ENCODE peak calls at places on chromosomes 6 and 20, in ten cellular contexts. D is lower leg skin, A is colonic mucosa, W is cardiac fibroblast, H is fibroblast of lung, S is fibroblast of mammary gland, T is breast epithelium, X is thyroid gland, F is mesendoderm, L is tibial artery. E is an unnamed sample.

GRCh38 chr20:22490287-22491187 is 93.8 kb downstream of the FOXA2 start:
- DNase-seq in D (no peak), A (peak; percentile 92), W (no peak), H (no peak), S (peak; percentile 2), T (no peak), X (peak; percentile 78), F (peak; percentile 77), L (no peak), E (no peak)

GRCh38 chr6:91678679-91679078 is 1091.8 kb upstream of the MAP3K7 start:
- DNase-seq in D (no peak), A (no peak), W (no peak), H (no peak), S (no peak), T (no peak), X (no peak), F (no peak), L (no peak), E (no peak)

GRCh38 chr6:52013035-52013434 is 74.4 kb downstream of the PKHD1 start:
- DNase-seq in D (no peak), A (no peak), W (no peak), H (no peak), S (peak; percentile 8), T (peak; percentile 20), X (no peak), F (no peak), L (peak; percentile 70), E (no peak)

GRCh38 chr20:10922941-10923340 is 249.1 kb upstream of the JAG1 start:
- DNase-seq in D (no peak), A (no peak), W (peak; percentile 87), H (peak; percentile 96), S (peak; percentile 91), T (no peak), X (no peak), F (peak; percentile 19), L (no peak), E (no peak)

GRCh38 chr6:130713144-130713543 is 114.1 kb upstream of the SMLR1 start:
- DNase-seq in D (no peak), A (no peak), W (no peak), H (no peak), S (no peak), T (no peak), X (no peak), F (peak; percentile 93), L (no peak), E (no peak)

GRCh38 chr20:63898882-63899558 is 4.1 kb downstream of the DNAJC5 start:
- DNase-seq in D (no peak), A (no peak), W (no peak), H (no peak), S (no peak), T (no peak), X (no peak), F (no peak), L (no peak), E (no peak)

GRCh38 chr6:6007311-6008113 is 787 bp upstream of the NRN1 start:
- DNase-seq in D (no peak), A (no peak), W (no peak), H (no peak), S (peak; percentile 36), T (no peak), X (no peak), F (peak; percentile 78), L (peak; percentile 73), E (peak; percentile 68)

GRCh38 chr20:48803522-48804053 is 24.2 kb downstream of the PREX1 start:
- DNase-seq in D (no peak), A (no peak), W (no peak), H (no peak), S (no peak), T (no peak), X (no peak), F (no peak), L (no peak), E (no peak)

GRCh38 chr6:123027392-123027791 is 31.4 kb downstream of the CLVS2 start:
- DNase-seq in D (no peak), A (no peak), W (no peak), H (no peak), S (no peak), T (no peak), X (no peak), F (no peak), L (no peak), E (no peak)

GRCh38 chr6:56292505-56293181 is 45.3 kb upstream of the COL21A1 start:
- DNase-seq in D (no peak), A (peak; percentile 35), W (peak; percentile 86), H (peak; percentile 82), S (peak; percentile 80), T (no peak), X (peak; percentile 11), F (peak; percentile 77), L (no peak), E (no peak)

GRCh38 chr6:158908596-158908995 is 89.4 kb upstream of the EZR start:
- DNase-seq in D (peak; percentile 65), A (no peak), W (no peak), H (no peak), S (no peak), T (no peak), X (no peak), F (no peak), L (no peak), E (no peak)

GRCh38 chr6:28802417-28803336 is 121.1 kb downstream of the TRIM27 start:
- DNase-seq in D (no peak), A (no peak), W (peak; percentile 29), H (peak; percentile 34), S (peak; percentile 80), T (no peak), X (no peak), F (peak; percentile 92), L (no peak), E (no peak)

GRCh38 chr20:41411458-41411857 is 44.8 kb upstream of the EMILIN3 start:
- DNase-seq in D (no peak), A (no peak), W (peak; percentile 64), H (peak; percentile 67), S (peak; percentile 67), T (no peak), X (no peak), F (no peak), L (no peak), E (no peak)

GRCh38 chr6:35733633-35734032 is 3.2 kb upstream of the ARMC12 start:
- DNase-seq in D (no peak), A (no peak), W (no peak), H (no peak), S (no peak), T (no peak), X (no peak), F (no peak), L (no peak), E (no peak)

GRCh38 chr6:48078092-48078491 is 32.9 kb downstream of the PTCHD4 start:
- DNase-seq in D (no peak), A (no peak), W (no peak), H (peak; percentile 19), S (peak; percentile 57), T (no peak), X (no peak), F (no peak), L (no peak), E (no peak)
- H3K4me3 ChIP-seq in D (no peak overlapping the region), A (no peak overlapping the region), W (no peak overlapping the region), H (no peak overlapping the region), S (no peak overlapping the region), T (no peak overlapping the region), X (no peak overlapping the region), F (no peak overlapping the region), L (no peak overlapping the region), E (no peak overlapping the region)

DNA sequence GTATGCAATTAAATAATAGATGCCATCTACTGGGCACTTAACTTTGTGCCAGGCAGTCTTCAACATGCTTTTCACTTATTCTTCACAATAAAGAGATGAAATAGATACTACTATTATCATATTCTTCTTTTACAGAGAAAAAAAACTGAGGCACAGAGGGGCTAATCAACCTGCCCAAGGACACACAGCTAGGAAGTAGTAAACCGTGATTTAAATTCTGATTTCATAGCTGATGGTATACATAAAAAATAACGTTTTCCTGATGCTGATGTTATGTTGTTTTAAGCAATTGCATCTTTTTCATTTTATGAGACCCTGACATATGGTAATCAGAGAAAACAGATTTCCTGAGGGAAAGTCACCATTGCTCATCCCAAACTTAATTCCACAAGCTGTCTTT is 45.1 kb upstream of the ATXN1 start:
- DNase-seq in D (no peak), A (no peak), W (no peak), H (no peak), S (no peak), T (no peak), X (no peak), F (no peak), L (no peak), E (no peak)
- H3K4me3 ChIP-seq in D (no peak overlapping the region), A (no peak overlapping the region), W (no peak overlapping the region), H (no peak overlapping the region), S (no peak overlapping the region), T (no peak overlapping the region), X (no peak overlapping the region), F (no peak overlapping the region), L (no peak overlapping the region), E (no peak overlapping the region)

DNA sequence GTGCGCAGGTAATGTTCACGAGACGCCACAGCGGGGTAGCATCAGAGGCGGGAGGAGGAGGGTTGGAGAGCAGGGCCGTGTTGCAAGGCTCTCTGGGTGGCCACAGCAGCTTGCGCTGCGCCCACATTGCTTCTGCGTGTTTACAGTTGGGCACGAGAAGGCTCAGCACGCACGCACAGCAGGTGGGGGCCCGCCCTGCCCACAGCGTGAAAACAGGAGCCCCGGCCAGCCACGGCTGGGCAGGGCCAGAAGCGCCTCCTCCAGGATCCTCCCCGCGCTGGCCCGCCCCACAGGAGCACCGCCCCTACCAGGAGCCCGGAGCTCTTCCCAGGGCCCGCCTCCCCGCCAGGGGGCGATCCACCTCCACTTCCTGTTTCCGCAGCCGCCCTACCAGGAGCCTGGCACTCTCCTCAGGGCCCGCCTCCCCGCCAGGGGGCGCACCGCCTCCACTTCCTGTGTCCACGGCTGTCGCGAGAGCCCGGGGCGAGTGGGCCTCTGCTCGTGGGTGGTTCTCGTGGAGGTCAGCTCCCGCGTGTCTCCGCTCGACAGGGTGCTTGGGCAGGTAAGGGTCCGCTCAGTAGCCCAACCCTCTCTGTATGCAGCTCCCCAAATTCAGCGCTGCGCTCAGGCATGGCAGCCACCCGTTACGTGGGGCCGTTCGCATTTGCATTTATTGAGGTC is at the start of gene FAM50B:
- DNase-seq in D (peak; percentile 98), A (peak; percentile 96), W (peak; percentile 91), H (peak; percentile 87), S (peak; percentile 80), T (peak; percentile 92), X (peak; percentile 95), F (peak; percentile 92), L (peak; percentile 97), E (peak; percentile 95)
- H3K4me3 ChIP-seq in D (peak within 1 kb of the TSS; percentile 7), A (peak within 1 kb of the TSS; percentile 46), W (peak within 1 kb of the TSS; percentile 58), H (peak within 1 kb of the TSS; percentile 65), S (peak within 1 kb of the TSS; percentile 61), T (peak within 1 kb of the TSS; percentile 56), X (no peak within 1 kb of the TSS), F (peak within 1 kb of the TSS; percentile 77), L (peak within 1 kb of the TSS; percentile 53), E (peak within 1 kb of the TSS; percentile 45)

DNA sequence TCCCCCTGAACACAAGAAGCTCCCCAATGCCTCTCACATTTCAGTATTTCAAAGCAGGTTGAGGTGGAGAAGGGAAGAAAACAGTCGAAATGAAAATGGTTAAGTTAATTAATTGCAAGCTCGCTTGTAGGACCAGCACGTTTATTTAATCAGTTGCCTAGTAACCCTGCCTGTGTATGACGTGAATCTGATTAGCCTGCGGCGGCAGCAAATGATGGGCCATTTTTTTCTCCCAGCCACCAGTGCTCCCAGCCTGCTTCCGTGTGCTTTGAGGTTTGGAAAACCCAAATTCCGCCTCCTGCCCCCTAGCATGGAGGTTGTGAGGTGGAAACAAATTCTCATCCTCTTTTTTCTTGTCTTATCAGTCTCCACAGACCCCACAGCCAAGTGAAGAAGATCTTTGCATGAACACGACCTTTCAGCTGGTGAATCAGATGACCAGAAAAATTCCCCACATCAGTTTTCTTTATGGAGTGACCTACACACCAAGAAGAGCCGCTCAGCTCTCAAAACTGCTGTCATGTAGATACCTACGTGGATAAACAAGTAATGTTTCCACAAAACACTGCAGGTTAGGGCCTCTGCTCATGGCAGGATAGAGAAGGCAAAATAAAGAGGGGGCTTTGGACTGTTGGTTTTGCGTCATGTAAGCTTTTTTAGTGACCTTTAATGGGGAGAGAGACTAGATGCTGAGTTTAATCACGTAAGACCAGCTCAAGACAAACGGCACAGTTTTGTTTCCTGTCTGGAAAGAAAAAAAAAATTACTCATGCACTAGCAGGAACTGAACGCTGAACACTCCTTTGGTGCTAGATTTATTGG is 572.9 kb upstream of the NOX3 start:
- DNase-seq in D (no peak), A (no peak), W (no peak), H (peak; percentile 5), S (no peak), T (no peak), X (no peak), F (no peak), L (no peak), E (no peak)
- H3K4me3 ChIP-seq in D (no peak overlapping the region), A (no peak overlapping the region), W (no peak overlapping the region), H (no peak overlapping the region), S (no peak overlapping the region), T (no peak overlapping the region), X (no peak overlapping the region), F (no peak overlapping the region), L (no peak overlapping the region), E (no peak overlapping the region)